ENCODE peak calls at places on chromosomes 6 and 20, in six cellular contexts. W is CD8-positive, alpha-beta memory T cell; N is SJSA1; F is pancreas; M is mammary epithelial cell; T is RWPE2. U is an unnamed sample.

GRCh38 chr20:17533396-17533795 is 2.2 kb upstream of the BFSP1 start:
- DNase-seq in W (no peak), N (no peak), M (peak; percentile 51), F (no peak), T (no peak), U (no peak)

GRCh38 chr6:40346241-40346640 is 240.9 kb downstream of the LRFN2 start:
- DNase-seq in W (no peak), M (no peak), F (no peak), N (peak; percentile 30), T (no peak), U (no peak)

GRCh38 chr6:125910518-125910917 is 46.1 kb upstream of the HINT3 start:
- DNase-seq in F (no peak), T (no peak), W (no peak), M (peak; percentile 44), N (no peak), U (no peak)

GRCh38 chr20:20019123-20019522 is 2.0 kb downstream of the NAA20 start:
- DNase-seq in F (no peak), N (no peak), W (no peak), T (no peak), M (peak; percentile 74), U (no peak)

GRCh38 chr6:161257778-161258457 is 15.9 kb downstream of the AGPAT4 start:
- DNase-seq in M (no peak), T (no peak), W (no peak), N (peak; percentile 74), F (no peak), U (no peak)

GRCh38 chr20:53621482-53622246 is 28.0 kb upstream of the ZNF217 start:
- DNase-seq in F (peak; percentile 60), N (peak; percentile 65), T (peak; percentile 98), M (peak; percentile 89), W (no peak), U (peak; percentile 63)

GRCh38 chr6:166258854-166259276 is 49.3 kb downstream of the PRR18 start:
- DNase-seq in N (peak; percentile 86), M (no peak), T (no peak), W (no peak), F (peak; percentile 45), U (no peak)

GRCh38 chr6:87789198-87789899 is 87.3 kb upstream of the AKIRIN2 start:
- DNase-seq in M (peak; percentile 89), W (no peak), N (peak; percentile 66), F (no peak), T (peak; percentile 75), U (no peak)

GRCh38 chr6:169960891-169961611 is 209.6 kb downstream of the ERMARD start:
- DNase-seq in M (no peak), T (no peak), N (peak; percentile 33), F (peak; percentile 8), W (no peak), U (no peak)

GRCh38 chr6:38801305-38801704 is 86.2 kb downstream of the DNAH8 start:
- DNase-seq in N (no peak), M (no peak), F (no peak), T (no peak), W (no peak), U (no peak)

GRCh38 chr6:139402935-139403386 is 28.5 kb upstream of the CITED2 start:
- DNase-seq in W (no peak), M (no peak), T (no peak), N (no peak), F (no peak), U (no peak)

GRCh38 chr6:129795261-129795660 is 65.9 kb downstream of the TMEM244 start:
- DNase-seq in M (no peak), N (no peak), W (no peak), T (no peak), F (no peak), U (peak; percentile 66)

DNA sequence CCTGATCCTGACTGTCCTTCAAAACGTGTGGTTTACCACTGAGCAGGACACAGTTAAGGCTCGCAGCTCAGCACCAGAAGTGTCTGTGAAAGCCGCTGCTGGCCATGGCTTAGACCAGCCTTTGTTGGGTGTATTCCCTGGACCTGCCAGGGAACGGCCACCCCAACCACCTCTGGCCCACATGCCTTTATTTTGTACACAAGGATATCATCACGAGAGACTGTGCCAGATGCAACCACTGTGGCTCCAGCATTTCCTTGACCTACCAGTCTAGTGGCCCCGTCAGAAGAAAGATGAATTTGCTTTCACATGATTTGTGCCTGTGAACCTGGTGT is 49.2 kb upstream of the FOXQ1 start:
- DNase-seq in T (no peak), F (no peak), W (no peak), N (no peak), M (no peak), U (no peak)
- H3K4me3 ChIP-seq in T (no peak overlapping the region), F (no peak overlapping the region), W (no peak overlapping the region), N (no peak overlapping the region), M (no peak overlapping the region), U (no peak overlapping the region)

GRCh38 chr20:49283176-49283702 is 5.4 kb upstream of the ZNFX1 start:
- DNase-seq in T (no peak), N (no peak), W (no peak), F (no peak), M (no peak), U (no peak)
- H3K9me3 ChIP-seq in T (peaks cover 30% of the 10 kb centered on the region), N (peaks cover 50% of the 10 kb centered on the region), W (peaks cover 75% of the 10 kb centered on the region), F (no peaks in the 10 kb centered on the region), M (no peaks in the 10 kb centered on the region), U (no peaks in the 10 kb centered on the region)

DNA sequence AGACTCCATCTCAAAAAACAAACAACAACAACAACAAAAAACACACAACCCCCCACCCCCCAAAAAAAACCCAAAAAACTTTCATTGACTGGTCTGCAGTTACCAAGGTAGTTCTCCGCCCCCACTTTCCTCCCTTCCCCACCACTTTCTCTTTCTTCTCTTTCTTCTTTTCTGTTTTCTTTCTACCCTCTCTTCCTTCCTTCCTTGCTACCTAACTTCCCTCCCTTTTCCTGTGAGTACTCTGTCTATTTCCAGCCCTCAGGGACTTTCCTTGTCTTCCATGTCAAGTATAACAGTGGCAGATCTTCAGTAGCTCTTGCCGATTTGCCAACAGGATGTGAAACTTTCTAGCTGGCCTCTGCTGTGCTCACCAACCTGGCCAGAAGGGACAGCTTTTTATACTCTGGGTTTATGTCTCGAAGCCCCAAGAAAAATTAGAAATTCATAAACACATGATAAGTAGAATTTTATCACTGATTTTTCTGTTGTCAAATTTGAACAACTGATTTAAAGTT is 399.5 kb downstream of the QKI start:
- DNase-seq in F (no peak), T (no peak), M (no peak), W (no peak), N (no peak), U (no peak)
- H3K4me3 ChIP-seq in F (no peak overlapping the region), T (no peak overlapping the region), M (no peak overlapping the region), W (no peak overlapping the region), N (no peak overlapping the region), U (no peak overlapping the region)

GRCh38 chr20:40931348-40932044 is 97.1 kb upstream of the TOP1 start:
- DNase-seq in W (no peak), T (no peak), M (no peak), N (no peak), F (no peak), U (no peak)
- H3K9me3 ChIP-seq in W (no peaks in the 10 kb centered on the region), T (no peaks in the 10 kb centered on the region), M (no peaks in the 10 kb centered on the region), N (no peaks in the 10 kb centered on the region), F (no peaks in the 10 kb centered on the region), U (no peaks in the 10 kb centered on the region)

GRCh38 chr20:50194831-50195523 is 4.3 kb downstream of the CEBPB start:
- DNase-seq in F (no peak), N (no peak), T (peak; percentile 77), W (no peak), M (peak; percentile 46), U (peak; percentile 79)
- H3K4me3 ChIP-seq in F (no peak overlapping the region), N (no peak overlapping the region), T (no peak overlapping the region), W (no peak overlapping the region), M (no peak overlapping the region), U (no peak overlapping the region)